ENCODE peak calls at places on chromosomes 11 and 22, in ten cellular contexts. One of them, this sample, is unnamed.

GRCh38 chr11:102891736-102892135 is 17.0 kb upstream of the MMP12 start:
- DNase-seq in CD4-positive, CD25-positive, alpha-beta regulatory T cell: no peak
- DNase-seq in T-helper 9 cell: no peak
- DNase-seq in CD4-positive, alpha-beta T cell: no peak
- DNase-seq in HuH-7.5: no peak
- DNase-seq in frontal cortex: no peak
- DNase-seq in CD8-positive, alpha-beta T cell: no peak
- DNase-seq in stromal cell of bone marrow: no peak
- DNase-seq in stimulated activated CD8-positive, alpha-beta memory T cell treated with anti-CD3 and anti-CD28 coated beads, Interleukin-2, amount 100 ng/mL, for 1 hour: no peak
- DNase-seq in stimulated activated CD4-positive, alpha-beta T cell treated with anti-CD3 and anti-CD28 coated beads, Interleukin-15, amount 100 ng/mL, for 24 hours: no peak
- DNase-seq in this sample: no peak

GRCh38 chr22:17754233-17754925 is 19.9 kb downstream of the BID start:
- DNase-seq in CD4-positive, CD25-positive, alpha-beta regulatory T cell: no peak
- DNase-seq in T-helper 9 cell: no peak
- DNase-seq in CD4-positive, alpha-beta T cell: no peak
- DNase-seq in HuH-7.5: no peak
- DNase-seq in frontal cortex: no peak
- DNase-seq in CD8-positive, alpha-beta T cell: peak
- DNase-seq in stromal cell of bone marrow: no peak
- DNase-seq in stimulated activated CD8-positive, alpha-beta memory T cell treated with anti-CD3 and anti-CD28 coated beads, Interleukin-2, amount 100 ng/mL, for 1 hour: no peak
- DNase-seq in stimulated activated CD4-positive, alpha-beta T cell treated with anti-CD3 and anti-CD28 coated beads, Interleukin-15, amount 100 ng/mL, for 24 hours: peak
- DNase-seq in this sample: no peak

GRCh38 chr22:22343603-22344276 is 99.2 kb downstream of the VPREB1 start:
- DNase-seq in CD4-positive, CD25-positive, alpha-beta regulatory T cell: no peak
- DNase-seq in T-helper 9 cell: no peak
- DNase-seq in CD4-positive, alpha-beta T cell: no peak
- DNase-seq in HuH-7.5: no peak
- DNase-seq in frontal cortex: no peak
- DNase-seq in CD8-positive, alpha-beta T cell: no peak
- DNase-seq in stromal cell of bone marrow: no peak
- DNase-seq in stimulated activated CD8-positive, alpha-beta memory T cell treated with anti-CD3 and anti-CD28 coated beads, Interleukin-2, amount 100 ng/mL, for 1 hour: no peak
- DNase-seq in stimulated activated CD4-positive, alpha-beta T cell treated with anti-CD3 and anti-CD28 coated beads, Interleukin-15, amount 100 ng/mL, for 24 hours: no peak
- DNase-seq in this sample: no peak

GRCh38 chr11:1878134-1879031 is 13.3 kb downstream of the PRR33 start:
- DNase-seq in CD4-positive, CD25-positive, alpha-beta regulatory T cell: no peak
- DNase-seq in T-helper 9 cell: no peak
- DNase-seq in CD4-positive, alpha-beta T cell: no peak
- DNase-seq in HuH-7.5: no peak
- DNase-seq in frontal cortex: no peak
- DNase-seq in CD8-positive, alpha-beta T cell: no peak
- DNase-seq in stromal cell of bone marrow: no peak
- DNase-seq in stimulated activated CD8-positive, alpha-beta memory T cell treated with anti-CD3 and anti-CD28 coated beads, Interleukin-2, amount 100 ng/mL, for 1 hour: no peak
- DNase-seq in stimulated activated CD4-positive, alpha-beta T cell treated with anti-CD3 and anti-CD28 coated beads, Interleukin-15, amount 100 ng/mL, for 24 hours: no peak
- DNase-seq in this sample: no peak

GRCh38 chr11:45635907-45636306 is 29.5 kb downstream of the CHST1 start:
- DNase-seq in CD4-positive, CD25-positive, alpha-beta regulatory T cell: no peak
- DNase-seq in T-helper 9 cell: no peak
- DNase-seq in CD4-positive, alpha-beta T cell: no peak
- DNase-seq in HuH-7.5: no peak
- DNase-seq in frontal cortex: no peak
- DNase-seq in CD8-positive, alpha-beta T cell: no peak
- DNase-seq in stromal cell of bone marrow: no peak
- DNase-seq in stimulated activated CD8-positive, alpha-beta memory T cell treated with anti-CD3 and anti-CD28 coated beads, Interleukin-2, amount 100 ng/mL, for 1 hour: no peak
- DNase-seq in stimulated activated CD4-positive, alpha-beta T cell treated with anti-CD3 and anti-CD28 coated beads, Interleukin-15, amount 100 ng/mL, for 24 hours: no peak
- DNase-seq in this sample: no peak

GRCh38 chr11:73388241-73389133 is 12.3 kb downstream of the RELT start:
- DNase-seq in CD4-positive, CD25-positive, alpha-beta regulatory T cell: no peak
- DNase-seq in T-helper 9 cell: no peak
- DNase-seq in CD4-positive, alpha-beta T cell: no peak
- DNase-seq in HuH-7.5: no peak
- DNase-seq in frontal cortex: no peak
- DNase-seq in CD8-positive, alpha-beta T cell: no peak
- DNase-seq in stromal cell of bone marrow: no peak
- DNase-seq in stimulated activated CD8-positive, alpha-beta memory T cell treated with anti-CD3 and anti-CD28 coated beads, Interleukin-2, amount 100 ng/mL, for 1 hour: no peak
- DNase-seq in stimulated activated CD4-positive, alpha-beta T cell treated with anti-CD3 and anti-CD28 coated beads, Interleukin-15, amount 100 ng/mL, for 24 hours: no peak
- DNase-seq in this sample: no peak

GRCh38 chr11:66112640-66113098 is 42.6 kb downstream of the PACS1 start:
- DNase-seq in CD4-positive, CD25-positive, alpha-beta regulatory T cell: no peak
- DNase-seq in T-helper 9 cell: no peak
- DNase-seq in CD4-positive, alpha-beta T cell: no peak
- DNase-seq in HuH-7.5: no peak
- DNase-seq in frontal cortex: no peak
- DNase-seq in CD8-positive, alpha-beta T cell: no peak
- DNase-seq in stromal cell of bone marrow: peak
- DNase-seq in stimulated activated CD8-positive, alpha-beta memory T cell treated with anti-CD3 and anti-CD28 coated beads, Interleukin-2, amount 100 ng/mL, for 1 hour: no peak
- DNase-seq in stimulated activated CD4-positive, alpha-beta T cell treated with anti-CD3 and anti-CD28 coated beads, Interleukin-15, amount 100 ng/mL, for 24 hours: no peak
- DNase-seq in this sample: no peak

GRCh38 chr11:87870081-87870480 is 305.2 kb downstream of the RAB38 start:
- DNase-seq in CD4-positive, CD25-positive, alpha-beta regulatory T cell: no peak
- DNase-seq in T-helper 9 cell: no peak
- DNase-seq in CD4-positive, alpha-beta T cell: no peak
- DNase-seq in HuH-7.5: no peak
- DNase-seq in frontal cortex: no peak
- DNase-seq in CD8-positive, alpha-beta T cell: no peak
- DNase-seq in stromal cell of bone marrow: no peak
- DNase-seq in stimulated activated CD8-positive, alpha-beta memory T cell treated with anti-CD3 and anti-CD28 coated beads, Interleukin-2, amount 100 ng/mL, for 1 hour: no peak
- DNase-seq in stimulated activated CD4-positive, alpha-beta T cell treated with anti-CD3 and anti-CD28 coated beads, Interleukin-15, amount 100 ng/mL, for 24 hours: no peak
- DNase-seq in this sample: no peak

GRCh38 chr22:20581503-20582170 is 74.2 kb downstream of the MED15 start:
- DNase-seq in CD4-positive, CD25-positive, alpha-beta regulatory T cell: no peak
- DNase-seq in T-helper 9 cell: no peak
- DNase-seq in CD4-positive, alpha-beta T cell: no peak
- DNase-seq in HuH-7.5: no peak
- DNase-seq in frontal cortex: no peak
- DNase-seq in CD8-positive, alpha-beta T cell: no peak
- DNase-seq in stromal cell of bone marrow: no peak
- DNase-seq in stimulated activated CD8-positive, alpha-beta memory T cell treated with anti-CD3 and anti-CD28 coated beads, Interleukin-2, amount 100 ng/mL, for 1 hour: no peak
- DNase-seq in stimulated activated CD4-positive, alpha-beta T cell treated with anti-CD3 and anti-CD28 coated beads, Interleukin-15, amount 100 ng/mL, for 24 hours: no peak
- DNase-seq in this sample: no peak

GRCh38 chr11:121539000-121539399 is 86.2 kb upstream of the SORL1-AS1 start:
- DNase-seq in CD4-positive, CD25-positive, alpha-beta regulatory T cell: no peak
- DNase-seq in T-helper 9 cell: no peak
- DNase-seq in CD4-positive, alpha-beta T cell: no peak
- DNase-seq in HuH-7.5: no peak
- DNase-seq in frontal cortex: no peak
- DNase-seq in CD8-positive, alpha-beta T cell: no peak
- DNase-seq in stromal cell of bone marrow: no peak
- DNase-seq in stimulated activated CD8-positive, alpha-beta memory T cell treated with anti-CD3 and anti-CD28 coated beads, Interleukin-2, amount 100 ng/mL, for 1 hour: no peak
- DNase-seq in stimulated activated CD4-positive, alpha-beta T cell treated with anti-CD3 and anti-CD28 coated beads, Interleukin-15, amount 100 ng/mL, for 24 hours: no peak
- DNase-seq in this sample: no peak

GRCh38 chr11:129947474-129947873 is 52.1 kb upstream of the NFRKB start:
- DNase-seq in CD4-positive, CD25-positive, alpha-beta regulatory T cell: no peak
- DNase-seq in T-helper 9 cell: no peak
- DNase-seq in CD4-positive, alpha-beta T cell: no peak
- DNase-seq in HuH-7.5: no peak
- DNase-seq in frontal cortex: no peak
- DNase-seq in CD8-positive, alpha-beta T cell: no peak
- DNase-seq in stromal cell of bone marrow: no peak
- DNase-seq in stimulated activated CD8-positive, alpha-beta memory T cell treated with anti-CD3 and anti-CD28 coated beads, Interleukin-2, amount 100 ng/mL, for 1 hour: no peak
- DNase-seq in stimulated activated CD4-positive, alpha-beta T cell treated with anti-CD3 and anti-CD28 coated beads, Interleukin-15, amount 100 ng/mL, for 24 hours: no peak
- DNase-seq in this sample: no peak

GRCh38 chr22:40727607-40728325 is 48.5 kb downstream of the MCHR1 start:
- DNase-seq in CD4-positive, CD25-positive, alpha-beta regulatory T cell: no peak
- DNase-seq in T-helper 9 cell: no peak
- DNase-seq in CD4-positive, alpha-beta T cell: no peak
- DNase-seq in HuH-7.5: no peak
- DNase-seq in frontal cortex: no peak
- DNase-seq in CD8-positive, alpha-beta T cell: no peak
- DNase-seq in stromal cell of bone marrow: no peak
- DNase-seq in stimulated activated CD8-positive, alpha-beta memory T cell treated with anti-CD3 and anti-CD28 coated beads, Interleukin-2, amount 100 ng/mL, for 1 hour: no peak
- DNase-seq in stimulated activated CD4-positive, alpha-beta T cell treated with anti-CD3 and anti-CD28 coated beads, Interleukin-15, amount 100 ng/mL, for 24 hours: no peak
- DNase-seq in this sample: no peak

GRCh38 chr11:115709297-115709696 is 205.1 kb upstream of the CADM1 start:
- DNase-seq in CD4-positive, CD25-positive, alpha-beta regulatory T cell: no peak
- DNase-seq in T-helper 9 cell: no peak
- DNase-seq in CD4-positive, alpha-beta T cell: no peak
- DNase-seq in HuH-7.5: no peak
- DNase-seq in frontal cortex: no peak
- DNase-seq in CD8-positive, alpha-beta T cell: no peak
- DNase-seq in stromal cell of bone marrow: no peak
- DNase-seq in stimulated activated CD8-positive, alpha-beta memory T cell treated with anti-CD3 and anti-CD28 coated beads, Interleukin-2, amount 100 ng/mL, for 1 hour: no peak
- DNase-seq in stimulated activated CD4-positive, alpha-beta T cell treated with anti-CD3 and anti-CD28 coated beads, Interleukin-15, amount 100 ng/mL, for 24 hours: no peak
- DNase-seq in this sample: no peak

GRCh38 chr22:49966041-49966715 is 5.6 kb downstream of the PIM3 start:
- DNase-seq in CD4-positive, CD25-positive, alpha-beta regulatory T cell: no peak
- DNase-seq in T-helper 9 cell: no peak
- DNase-seq in CD4-positive, alpha-beta T cell: no peak
- DNase-seq in HuH-7.5: no peak
- DNase-seq in frontal cortex: no peak
- DNase-seq in CD8-positive, alpha-beta T cell: peak
- DNase-seq in stromal cell of bone marrow: no peak
- DNase-seq in stimulated activated CD8-positive, alpha-beta memory T cell treated with anti-CD3 and anti-CD28 coated beads, Interleukin-2, amount 100 ng/mL, for 1 hour: no peak
- DNase-seq in stimulated activated CD4-positive, alpha-beta T cell treated with anti-CD3 and anti-CD28 coated beads, Interleukin-15, amount 100 ng/mL, for 24 hours: peak
- DNase-seq in this sample: no peak

GRCh38 chr22:32475428-32476010 is 908 bp downstream of the FBXO7 start:
- DNase-seq in CD4-positive, CD25-positive, alpha-beta regulatory T cell: no peak
- DNase-seq in T-helper 9 cell: no peak
- DNase-seq in CD4-positive, alpha-beta T cell: peak
- DNase-seq in HuH-7.5: no peak
- DNase-seq in frontal cortex: peak
- DNase-seq in CD8-positive, alpha-beta T cell: peak
- DNase-seq in stromal cell of bone marrow: no peak
- DNase-seq in stimulated activated CD8-positive, alpha-beta memory T cell treated with anti-CD3 and anti-CD28 coated beads, Interleukin-2, amount 100 ng/mL, for 1 hour: no peak
- DNase-seq in stimulated activated CD4-positive, alpha-beta T cell treated with anti-CD3 and anti-CD28 coated beads, Interleukin-15, amount 100 ng/mL, for 24 hours: peak
- DNase-seq in this sample: no peak

GRCh38 chr11:121099885-121100284 is 1.2 kb upstream of the TECTA start:
- DNase-seq in CD4-positive, CD25-positive, alpha-beta regulatory T cell: no peak
- DNase-seq in T-helper 9 cell: no peak
- DNase-seq in CD4-positive, alpha-beta T cell: no peak
- DNase-seq in HuH-7.5: no peak
- DNase-seq in frontal cortex: no peak
- DNase-seq in CD8-positive, alpha-beta T cell: no peak
- DNase-seq in stromal cell of bone marrow: peak
- DNase-seq in stimulated activated CD8-positive, alpha-beta memory T cell treated with anti-CD3 and anti-CD28 coated beads, Interleukin-2, amount 100 ng/mL, for 1 hour: no peak
- DNase-seq in stimulated activated CD4-positive, alpha-beta T cell treated with anti-CD3 and anti-CD28 coated beads, Interleukin-15, amount 100 ng/mL, for 24 hours: no peak
- DNase-seq in this sample: no peak

GRCh38 chr11:2002042-2002776 is 4.6 kb upstream of the H19 start:
- DNase-seq in CD4-positive, CD25-positive, alpha-beta regulatory T cell: no peak
- DNase-seq in T-helper 9 cell: no peak
- DNase-seq in CD4-positive, alpha-beta T cell: no peak
- DNase-seq in HuH-7.5: no peak
- DNase-seq in frontal cortex: no peak
- DNase-seq in CD8-positive, alpha-beta T cell: no peak
- DNase-seq in stromal cell of bone marrow: no peak
- DNase-seq in stimulated activated CD8-positive, alpha-beta memory T cell treated with anti-CD3 and anti-CD28 coated beads, Interleukin-2, amount 100 ng/mL, for 1 hour: no peak
- DNase-seq in stimulated activated CD4-positive, alpha-beta T cell treated with anti-CD3 and anti-CD28 coated beads, Interleukin-15, amount 100 ng/mL, for 24 hours: no peak
- DNase-seq in this sample: no peak

GRCh38 chr22:30265131-30265720 is 1.4 kb downstream of the OSM start:
- DNase-seq in CD4-positive, CD25-positive, alpha-beta regulatory T cell: no peak
- DNase-seq in T-helper 9 cell: no peak
- DNase-seq in CD4-positive, alpha-beta T cell: no peak
- DNase-seq in HuH-7.5: no peak
- DNase-seq in frontal cortex: no peak
- DNase-seq in CD8-positive, alpha-beta T cell: no peak
- DNase-seq in stromal cell of bone marrow: no peak
- DNase-seq in stimulated activated CD8-positive, alpha-beta memory T cell treated with anti-CD3 and anti-CD28 coated beads, Interleukin-2, amount 100 ng/mL, for 1 hour: no peak
- DNase-seq in stimulated activated CD4-positive, alpha-beta T cell treated with anti-CD3 and anti-CD28 coated beads, Interleukin-15, amount 100 ng/mL, for 24 hours: no peak
- DNase-seq in this sample: no peak

GRCh38 chr22:46054091-46054877 is 77.3 kb upstream of the WNT7B start:
- DNase-seq in CD4-positive, CD25-positive, alpha-beta regulatory T cell: peak
- DNase-seq in T-helper 9 cell: no peak
- DNase-seq in CD4-positive, alpha-beta T cell: no peak
- DNase-seq in HuH-7.5: peak
- DNase-seq in frontal cortex: peak
- DNase-seq in CD8-positive, alpha-beta T cell: peak
- DNase-seq in stromal cell of bone marrow: peak
- DNase-seq in stimulated activated CD8-positive, alpha-beta memory T cell treated with anti-CD3 and anti-CD28 coated beads, Interleukin-2, amount 100 ng/mL, for 1 hour: no peak
- DNase-seq in stimulated activated CD4-positive, alpha-beta T cell treated with anti-CD3 and anti-CD28 coated beads, Interleukin-15, amount 100 ng/mL, for 24 hours: peak
- DNase-seq in this sample: no peak

This sample was measured in HepG2.